ENCODE peak calls at places on chromosomes 2 and 18, in five cellular contexts. One of them, this sample, is unnamed.

GRCh38 chr2:232741284-232741683 is 35.1 kb downstream of the KCNJ13 start:
- DNase-seq in AG04450: no peak
- DNase-seq in NCI-H1092 treated with DMSO at 0.1 percent for 48 hours: no peak
- DNase-seq in stimulated activated CD8-positive, alpha-beta memory T cell treated with anti-CD3 and anti-CD28 coated beads, Interleukin-7, amount 100 ng/mL, for 1 hour: no peak
- DNase-seq in KG1: no peak
- DNase-seq in this sample: no peak

GRCh38 chr18:31901063-31901462 is 41.9 kb downstream of the TRAPPC8 start:
- DNase-seq in KG1: no peak
- DNase-seq in AG04450: no peak
- DNase-seq in stimulated activated CD8-positive, alpha-beta memory T cell treated with anti-CD3 and anti-CD28 coated beads, Interleukin-7, amount 100 ng/mL, for 1 hour: no peak
- DNase-seq in NCI-H1092 treated with DMSO at 0.1 percent for 48 hours: no peak
- DNase-seq in this sample: no peak

GRCh38 chr2:120732506-120733237 is 3.0 kb upstream of the GLI2 start:
- DNase-seq in NCI-H1092 treated with DMSO at 0.1 percent for 48 hours: no peak
- DNase-seq in stimulated activated CD8-positive, alpha-beta memory T cell treated with anti-CD3 and anti-CD28 coated beads, Interleukin-7, amount 100 ng/mL, for 1 hour: no peak
- DNase-seq in AG04450: no peak
- DNase-seq in KG1: peak
- DNase-seq in this sample: no peak

GRCh38 chr2:227509824-227510619 is 38.1 kb downstream of the AGFG1 start:
- DNase-seq in AG04450: no peak
- DNase-seq in stimulated activated CD8-positive, alpha-beta memory T cell treated with anti-CD3 and anti-CD28 coated beads, Interleukin-7, amount 100 ng/mL, for 1 hour: no peak
- DNase-seq in NCI-H1092 treated with DMSO at 0.1 percent for 48 hours: no peak
- DNase-seq in KG1: no peak
- DNase-seq in this sample: no peak

GRCh38 chr18:9708057-9708881 is at the start of gene RAB31:
- DNase-seq in NCI-H1092 treated with DMSO at 0.1 percent for 48 hours: peak
- DNase-seq in stimulated activated CD8-positive, alpha-beta memory T cell treated with anti-CD3 and anti-CD28 coated beads, Interleukin-7, amount 100 ng/mL, for 1 hour: no peak
- DNase-seq in KG1: no peak
- DNase-seq in AG04450: no peak
- DNase-seq in this sample: peak

GRCh38 chr2:196322963-196323810 is 151.8 kb upstream of the STK17B start:
- DNase-seq in NCI-H1092 treated with DMSO at 0.1 percent for 48 hours: no peak
- DNase-seq in stimulated activated CD8-positive, alpha-beta memory T cell treated with anti-CD3 and anti-CD28 coated beads, Interleukin-7, amount 100 ng/mL, for 1 hour: no peak
- DNase-seq in AG04450: no peak
- DNase-seq in KG1: no peak
- DNase-seq in this sample: no peak

GRCh38 chr2:1910562-1911256 is 166.4 kb upstream of the PXDN start:
- DNase-seq in stimulated activated CD8-positive, alpha-beta memory T cell treated with anti-CD3 and anti-CD28 coated beads, Interleukin-7, amount 100 ng/mL, for 1 hour: no peak
- DNase-seq in KG1: no peak
- DNase-seq in AG04450: no peak
- DNase-seq in NCI-H1092 treated with DMSO at 0.1 percent for 48 hours: no peak
- DNase-seq in this sample: peak

GRCh38 chr2:217899231-217900009 is 103.4 kb downstream of the TNS1 start:
- DNase-seq in NCI-H1092 treated with DMSO at 0.1 percent for 48 hours: no peak
- DNase-seq in stimulated activated CD8-positive, alpha-beta memory T cell treated with anti-CD3 and anti-CD28 coated beads, Interleukin-7, amount 100 ng/mL, for 1 hour: no peak
- DNase-seq in AG04450: peak
- DNase-seq in KG1: no peak
- DNase-seq in this sample: no peak

GRCh38 chr2:86769838-86770237 is 20.9 kb downstream of the CD8A start:
- DNase-seq in stimulated activated CD8-positive, alpha-beta memory T cell treated with anti-CD3 and anti-CD28 coated beads, Interleukin-7, amount 100 ng/mL, for 1 hour: no peak
- DNase-seq in NCI-H1092 treated with DMSO at 0.1 percent for 48 hours: no peak
- DNase-seq in AG04450: no peak
- DNase-seq in KG1: no peak
- DNase-seq in this sample: no peak

GRCh38 chr2:179692610-179693009 is 168.8 kb downstream of the ZNF385B start:
- DNase-seq in KG1: no peak
- DNase-seq in NCI-H1092 treated with DMSO at 0.1 percent for 48 hours: no peak
- DNase-seq in AG04450: no peak
- DNase-seq in stimulated activated CD8-positive, alpha-beta memory T cell treated with anti-CD3 and anti-CD28 coated beads, Interleukin-7, amount 100 ng/mL, for 1 hour: no peak
- DNase-seq in this sample: no peak

GRCh38 chr2:151771599-151772358 is 37.5 kb upstream of the NEB start:
- DNase-seq in NCI-H1092 treated with DMSO at 0.1 percent for 48 hours: no peak
- DNase-seq in stimulated activated CD8-positive, alpha-beta memory T cell treated with anti-CD3 and anti-CD28 coated beads, Interleukin-7, amount 100 ng/mL, for 1 hour: no peak
- DNase-seq in KG1: no peak
- DNase-seq in AG04450: peak
- DNase-seq in this sample: no peak

GRCh38 chr18:61169386-61169785 is 163.8 kb upstream of the CDH20 start:
- DNase-seq in NCI-H1092 treated with DMSO at 0.1 percent for 48 hours: no peak
- DNase-seq in KG1: no peak
- DNase-seq in AG04450: no peak
- DNase-seq in stimulated activated CD8-positive, alpha-beta memory T cell treated with anti-CD3 and anti-CD28 coated beads, Interleukin-7, amount 100 ng/mL, for 1 hour: no peak
- DNase-seq in this sample: no peak